ENCODE peak calls at places on chromosomes 12 and 14, in ten cellular contexts. C is CD4-positive, alpha-beta T cell; I is K562; V is fibroblast of pulmonary artery; Y is fibroblast of the aortic adventitia; R is SK-N-SH; X is AG04450; N is HCT116; J is CD8-positive, alpha-beta T cell; S is hepatocyte. A is an unnamed sample.

GRCh38 chr12:11133162-11133561 is 1.3 kb downstream of the TAS2R30 start:
- DNase-seq in C (no peak), I (no peak), V (no peak), Y (no peak), R (no peak), X (no peak), N (no peak), J (no peak), S (no peak), A (no peak)

GRCh38 chr14:71371711-71372396 is 464.6 kb downstream of the PCNX1 start:
- DNase-seq in C (no peak), I (no peak), V (peak), Y (peak), R (no peak), X (no peak), N (no peak), J (no peak), S (peak), A (no peak)

GRCh38 chr12:58521796-58522195 is 398.5 kb downstream of the LRIG3 start:
- DNase-seq in C (no peak), I (no peak), V (no peak), Y (no peak), R (no peak), X (no peak), N (no peak), J (no peak), S (no peak), A (no peak)

GRCh38 chr12:50218386-50218785 is 51.2 kb upstream of the CERS5 start:
- DNase-seq in C (no peak), I (no peak), V (no peak), Y (peak), R (no peak), X (no peak), N (peak), J (no peak), S (no peak), A (no peak)

GRCh38 chr14:96349286-96350075 is 13.7 kb downstream of the ATG2B start:
- DNase-seq in C (no peak), I (no peak), V (no peak), Y (no peak), R (no peak), X (no peak), N (no peak), J (no peak), S (no peak), A (no peak)

GRCh38 chr12:113766133-113766879 is 199.8 kb downstream of the RBM19 start:
- DNase-seq in C (no peak), I (no peak), V (no peak), Y (no peak), R (peak), X (no peak), N (no peak), J (no peak), S (peak), A (no peak)

GRCh38 chr12:3962661-3963483 is 89.7 kb upstream of the PARP11 start:
- DNase-seq in C (peak), I (no peak), V (no peak), Y (no peak), R (no peak), X (no peak), N (no peak), J (peak), S (peak), A (no peak)

GRCh38 chr12:92929957-92930356 is 862 bp upstream of the EEA1 start:
- DNase-seq in C (no peak), I (no peak), V (no peak), Y (no peak), R (no peak), X (no peak), N (no peak), J (no peak), S (no peak), A (no peak)

GRCh38 chr12:131800594-131801135 is 27.5 kb upstream of the MMP17 start:
- DNase-seq in C (no peak), I (no peak), V (no peak), Y (no peak), R (no peak), X (no peak), N (no peak), J (no peak), S (no peak), A (no peak)

GRCh38 chr14:36057452-36058142 is 118.9 kb downstream of the PTCSC3 start:
- DNase-seq in C (no peak), I (no peak), V (no peak), Y (no peak), R (no peak), X (no peak), N (peak), J (no peak), S (no peak), A (no peak)

GRCh38 chr12:130202201-130202600 is 39.9 kb downstream of the FZD10 start:
- DNase-seq in C (no peak), I (no peak), V (no peak), Y (no peak), R (no peak), X (no peak), N (no peak), J (no peak), S (no peak), A (no peak)

GRCh38 chr12:62900686-62901272 is 34.2 kb downstream of the PPM1H start:
- DNase-seq in C (no peak), I (no peak), V (no peak), Y (peak), R (no peak), X (no peak), N (no peak), J (no peak), S (peak), A (no peak)

DNA sequence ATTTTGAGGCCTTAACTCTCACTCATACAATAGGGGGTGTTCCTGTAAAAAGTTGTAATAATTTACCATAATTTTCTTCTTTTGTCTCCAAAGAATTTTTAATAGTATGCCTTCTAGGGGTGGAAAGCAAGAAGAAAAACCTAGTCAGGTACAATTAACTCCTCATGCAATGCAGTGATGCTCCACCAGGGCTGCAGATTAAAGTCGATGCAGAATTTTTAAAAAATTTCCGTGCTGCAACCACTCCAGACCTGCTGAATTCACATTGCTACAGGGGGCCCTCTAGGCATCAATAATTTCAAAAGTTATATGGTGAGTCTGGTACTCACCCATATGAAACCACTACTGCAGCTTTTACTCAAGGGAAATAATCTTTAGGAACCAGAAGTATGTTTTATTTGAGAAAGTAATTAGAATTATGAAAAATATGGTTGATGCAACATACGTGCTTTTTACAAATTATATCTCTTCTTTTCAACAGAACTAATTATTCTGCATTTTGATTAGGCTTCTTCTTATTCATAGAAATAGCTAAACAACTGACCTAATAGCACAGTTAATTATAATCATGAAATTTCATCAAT is 353.2 kb downstream of the BCAT1 start:
- DNase-seq in C (no peak), I (peak), V (peak), Y (peak), R (peak), X (no peak), N (no peak), J (no peak), S (peak), A (no peak)
- TF ChIP-seq CTCF in C (no peak), I (peak), V (peak), Y (peak), R (peak), X (peak), N (no peak), J (no peak), S (peak), A (no peak)

GRCh38 chr12:52173526-52173925 is 18.3 kb downstream of the KRT80 start:
- DNase-seq in C (no peak), I (no peak), V (no peak), Y (no peak), R (no peak), X (no peak), N (no peak), J (no peak), S (no peak), A (no peak)

GRCh38 chr12:52178443-52178842 is 13.4 kb downstream of the KRT80 start:
- DNase-seq in C (no peak), I (no peak), V (no peak), Y (no peak), R (no peak), X (no peak), N (no peak), J (no peak), S (no peak), A (no peak)

GRCh38 chr12:52172956-52173355 is 18.9 kb downstream of the KRT80 start:
- DNase-seq in C (no peak), I (no peak), V (no peak), Y (no peak), R (no peak), X (no peak), N (no peak), J (no peak), S (no peak), A (no peak)

GRCh38 chr12:52178984-52179383 is 12.8 kb downstream of the KRT80 start:
- DNase-seq in C (no peak), I (no peak), V (no peak), Y (no peak), R (no peak), X (no peak), N (no peak), J (no peak), S (no peak), A (no peak)

DNA sequence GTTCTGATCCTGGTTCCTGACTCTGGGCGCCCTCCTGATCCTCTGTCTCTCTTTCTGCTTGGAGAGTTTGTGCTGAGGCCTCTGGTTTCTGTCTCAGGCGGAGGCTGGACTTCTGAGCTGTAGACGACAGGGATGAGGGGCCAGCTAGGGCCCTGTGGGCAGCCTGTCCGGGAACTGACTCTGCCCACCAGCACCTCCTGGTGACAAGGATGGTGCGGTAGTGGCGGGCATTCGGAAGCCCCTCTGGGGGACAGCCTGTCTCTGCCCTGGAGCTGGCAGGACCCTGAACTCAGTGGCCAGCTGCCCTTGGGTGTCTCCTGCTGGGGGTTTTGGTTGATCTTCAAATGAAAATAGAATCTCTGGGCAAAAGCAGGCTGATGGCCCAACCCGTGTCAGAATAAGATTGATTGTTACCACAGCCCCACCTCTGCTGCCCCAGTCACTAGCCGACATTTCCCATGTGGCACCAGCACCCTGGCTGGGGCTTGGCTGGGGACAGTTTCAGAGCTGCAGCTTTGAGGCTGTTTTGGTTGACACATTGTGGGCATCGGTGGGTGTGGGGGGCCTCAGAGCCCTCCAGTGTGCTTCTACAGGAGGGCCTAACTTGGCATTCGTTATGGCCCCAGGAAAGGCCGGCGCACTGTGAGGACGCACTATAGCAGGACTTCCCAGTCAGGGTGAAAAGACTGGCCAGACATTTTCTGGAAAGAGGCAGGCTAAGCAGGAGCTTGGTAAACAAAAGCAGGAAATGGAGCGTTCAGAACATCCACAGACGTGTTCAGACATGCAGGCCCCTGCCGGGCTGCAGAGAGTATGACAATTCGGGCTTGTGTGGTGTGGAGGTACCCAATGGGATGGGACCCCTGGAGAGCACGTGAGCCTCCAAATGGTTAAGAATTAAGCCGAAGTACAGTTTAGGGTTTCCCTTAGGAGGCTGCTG is 16.1 kb downstream of the KRT80 start:
- DNase-seq in C (no peak), I (no peak), V (peak), Y (no peak), R (peak), X (no peak), N (no peak), J (no peak), S (no peak), A (no peak)
- TF ChIP-seq CTCF in C (no peak), I (no peak), V (peak), Y (peak), R (no peak), X (peak), N (peak), J (no peak), S (no peak), A (no peak)

DNA sequence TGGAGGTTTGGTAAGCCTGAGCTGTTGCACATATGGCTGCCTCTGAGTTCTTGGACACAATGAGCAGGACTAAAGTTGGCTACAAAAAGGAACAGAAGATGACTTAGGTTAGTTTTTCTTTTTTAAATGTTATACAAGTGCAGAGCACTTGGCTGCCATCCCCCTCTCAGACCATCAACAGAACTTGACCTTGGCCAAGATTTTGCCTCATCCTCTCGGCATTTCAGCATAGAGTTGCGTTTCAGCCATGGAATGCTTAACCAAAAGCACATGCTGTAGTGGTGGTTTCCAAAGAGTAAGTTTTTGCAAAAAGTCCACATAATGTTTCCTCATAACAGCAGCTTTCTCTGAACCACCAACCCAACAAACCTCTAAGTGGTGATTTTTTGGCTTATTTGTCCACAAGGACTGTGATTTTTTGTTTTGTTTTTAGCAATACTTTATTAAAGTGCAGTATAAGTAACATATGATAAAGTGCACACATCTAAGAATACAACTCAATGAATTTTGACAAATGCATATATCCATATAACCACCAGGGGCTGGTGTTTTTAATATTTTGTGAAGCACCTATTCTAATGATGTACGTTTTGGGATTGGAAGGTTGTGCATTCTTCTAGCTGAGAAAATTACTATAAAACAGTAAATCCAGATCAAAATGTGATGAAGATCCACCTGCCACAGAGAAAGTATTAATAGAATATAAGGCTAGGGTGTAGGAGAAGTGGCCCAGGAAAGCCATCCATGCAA is 12.1 kb upstream of the GALNT16 start:
- DNase-seq in C (no peak), I (no peak), V (peak), Y (peak), R (no peak), X (peak), N (no peak), J (no peak), S (no peak), A (no peak)
- TF ChIP-seq CTCF in C (no peak), I (no peak), V (peak), Y (peak), R (peak), X (peak), N (peak), J (no peak), S (peak), A (no peak)

GRCh38 chr14:22319526-22320352 is 269.3 kb downstream of the DAD1 start:
- DNase-seq in C (no peak), I (no peak), V (peak), Y (peak), R (peak), X (no peak), N (peak), J (no peak), S (peak), A (no peak)

GRCh38 chr14:22316473-22316872 is 272.6 kb downstream of the DAD1 start:
- DNase-seq in C (no peak), I (no peak), V (no peak), Y (no peak), R (no peak), X (no peak), N (no peak), J (no peak), S (no peak), A (no peak)

GRCh38 chr14:22318951-22319350 is 270.1 kb downstream of the DAD1 start:
- DNase-seq in C (no peak), I (no peak), V (no peak), Y (no peak), R (no peak), X (no peak), N (no peak), J (no peak), S (no peak), A (no peak)

GRCh38 chr14:22315336-22315735 is 273.7 kb downstream of the DAD1 start:
- DNase-seq in C (no peak), I (no peak), V (no peak), Y (no peak), R (no peak), X (no peak), N (no peak), J (no peak), S (no peak), A (no peak)

DNA sequence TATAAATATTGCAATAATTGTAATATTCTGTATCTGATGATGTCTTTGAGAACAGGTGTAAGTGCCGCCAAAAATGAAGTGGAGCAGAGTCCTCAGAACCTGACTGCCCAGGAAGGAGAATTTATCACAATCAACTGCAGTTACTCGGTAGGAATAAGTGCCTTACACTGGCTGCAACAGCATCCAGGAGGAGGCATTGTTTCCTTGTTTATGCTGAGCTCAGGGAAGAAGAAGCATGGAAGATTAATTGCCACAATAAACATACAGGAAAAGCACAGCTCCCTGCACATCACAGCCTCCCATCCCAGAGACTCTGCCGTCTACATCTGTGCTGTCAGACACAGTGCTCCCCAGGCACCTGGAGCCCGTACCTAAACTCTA is 268.7 kb downstream of the DAD1 start:
- DNase-seq in C (no peak), I (no peak), V (no peak), Y (no peak), R (no peak), X (no peak), N (no peak), J (no peak), S (no peak), A (no peak)
- TF ChIP-seq CTCF in C (no peak), I (no peak), V (no peak), Y (no peak), R (no peak), X (no peak), N (no peak), J (no peak), S (no peak), A (no peak)

GRCh38 chr12:43501705-43502104 is 50.3 kb downstream of the ADAMTS20 start:
- DNase-seq in C (no peak), I (no peak), V (peak), Y (peak), R (peak), X (peak), N (peak), J (no peak), S (peak), A (no peak)
- TF ChIP-seq CTCF in C (no peak), I (peak), V (peak), Y (peak), R (peak), X (peak), N (peak), J (no peak), S (peak), A (no peak)

GRCh38 chr12:26921886-26922285 is 15.9 kb downstream of the INTS13 start:
- DNase-seq in C (no peak), I (no peak), V (no peak), Y (no peak), R (no peak), X (no peak), N (no peak), J (no peak), S (no peak), A (no peak)

GRCh38 chr12:26919216-26919555 is 18.6 kb downstream of the INTS13 start:
- DNase-seq in C (no peak), I (no peak), V (no peak), Y (no peak), R (no peak), X (no peak), N (no peak), J (no peak), S (no peak), A (no peak)

GRCh38 chr12:26918321-26919215 is 19.2 kb downstream of the INTS13 start:
- DNase-seq in C (no peak), I (no peak), V (no peak), Y (peak), R (no peak), X (no peak), N (no peak), J (no peak), S (no peak), A (no peak)
- TF ChIP-seq CTCF in C (no peak), I (no peak), V (peak), Y (peak), R (peak), X (peak), N (no peak), J (no peak), S (peak), A (no peak)

GRCh38 chr14:68820999-68821683 is 28.3 kb upstream of the ZFP36L1 start:
- DNase-seq in C (no peak), I (no peak), V (no peak), Y (no peak), R (peak), X (no peak), N (no peak), J (no peak), S (peak), A (no peak)

GRCh38 chr14:68820119-68820518 is 27.3 kb upstream of the ZFP36L1 start:
- DNase-seq in C (no peak), I (no peak), V (no peak), Y (no peak), R (peak), X (no peak), N (no peak), J (no peak), S (peak), A (no peak)

GRCh38 chr14:68822132-68822651 is 29.3 kb upstream of the ZFP36L1 start:
- DNase-seq in C (no peak), I (no peak), V (no peak), Y (no peak), R (peak), X (no peak), N (no peak), J (no peak), S (no peak), A (no peak)

GRCh38 chr14:68819260-68819691 is 26.4 kb upstream of the ZFP36L1 start:
- DNase-seq in C (no peak), I (peak), V (peak), Y (peak), R (peak), X (no peak), N (peak), J (no peak), S (peak), A (no peak)

DNA sequence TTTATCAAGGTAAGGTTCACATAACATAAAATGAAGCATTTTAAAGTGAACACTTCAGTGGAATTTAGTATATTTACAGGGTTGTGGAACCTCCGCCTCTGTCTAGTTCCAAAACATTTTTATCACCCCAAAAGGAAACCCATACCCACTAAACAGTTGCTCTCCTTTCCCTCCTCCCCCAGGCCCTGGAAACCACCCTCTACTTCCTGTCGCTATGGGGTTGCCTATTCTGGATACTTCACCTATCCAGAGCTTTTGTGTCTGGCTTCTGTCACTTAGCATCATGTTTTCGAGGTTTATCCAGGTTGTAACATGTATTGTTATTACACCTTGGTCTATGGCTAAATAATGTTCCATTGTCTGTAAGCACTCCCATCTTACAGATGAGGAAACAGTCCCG is 27.7 kb upstream of the ZFP36L1 start:
- DNase-seq in C (no peak), I (no peak), V (no peak), Y (no peak), R (no peak), X (no peak), N (no peak), J (no peak), S (no peak), A (no peak)
- TF ChIP-seq CTCF in C (no peak), I (no peak), V (no peak), Y (no peak), R (no peak), X (no peak), N (no peak), J (no peak), S (no peak), A (no peak)

A was measured in activated B cell treated with CpG ODN at 0.5 μM for 24 hours.